ENCODE peak calls at places on chromosomes 6 and 20, in four cellular contexts. U is breast epithelium, D is heart right ventricle, M is OCI-LY7. A is an unnamed sample.

GRCh38 chr6:154508573-154509375 is 1.7 kb downstream of the CNKSR3 start:
- DNase-seq in U (no peak), D (no peak), M (no peak), A (no peak)

GRCh38 chr6:127415096-127415495 is 44.1 kb downstream of the KIAA0408 start:
- DNase-seq in U (no peak), D (no peak), M (no peak), A (no peak)

GRCh38 chr6:33860706-33861474 is 57.1 kb upstream of the MLN start:
- DNase-seq in M (peak; percentile 29), D (no peak), U (no peak), A (no peak)

GRCh38 chr6:28060381-28060780 is 20.0 kb upstream of the ZNF165 start:
- DNase-seq in U (no peak), M (no peak), D (no peak), A (no peak)

GRCh38 chr20:37734228-37734980 is 40.6 kb downstream of the CTNNBL1 start:
- DNase-seq in U (no peak), D (no peak), M (no peak), A (no peak)

GRCh38 chr6:105678516-105678915 is 275.6 kb upstream of the PREP start:
- DNase-seq in D (no peak), M (no peak), U (no peak), A (no peak)

GRCh38 chr6:166554316-166554715 is 32.2 kb downstream of the RAMACL start:
- DNase-seq in D (peak; percentile 39), U (no peak), M (no peak), A (no peak)

GRCh38 chr20:4026093-4026601 is 10.8 kb upstream of the RNF24 start:
- DNase-seq in U (no peak), M (no peak), D (no peak), A (no peak)

GRCh38 chr6:79188885-79189505 is 45.5 kb downstream of the HMGN3 start:
- DNase-seq in D (no peak), U (no peak), M (no peak), A (no peak)

GRCh38 chr6:158233214-158233795 is 65.2 kb downstream of the GTF2H5 start:
- DNase-seq in M (peak; percentile 32), D (no peak), U (no peak), A (no peak)

GRCh38 chr6:152821525-152821924 is 70.9 kb downstream of the VIP start:
- DNase-seq in M (no peak), U (no peak), D (no peak), A (no peak)

GRCh38 chr6:100464910-100465700 is at the start of gene SIM1:
- DNase-seq in D (peak; percentile 43), M (no peak), U (no peak), A (peak; percentile 51)

GRCh38 chr20:59055302-59055701 is 12.7 kb upstream of the PRELID3B start:
- DNase-seq in U (no peak), M (peak; percentile 33), D (no peak), A (no peak)

GRCh38 chr20:25360631-25361286 is 29.9 kb downstream of the ABHD12 start:
- DNase-seq in M (no peak), D (no peak), U (no peak), A (no peak)

GRCh38 chr6:6724319-6725119 is 136.0 kb downstream of the LY86 start:
- DNase-seq in D (peak; percentile 66), M (peak; percentile 33), U (no peak), A (peak; percentile 73)

GRCh38 chr6:138162104-138162946 is 586 bp downstream of the ARFGEF3 start:
- DNase-seq in D (peak; percentile 21), U (peak; percentile 57), M (no peak), A (peak; percentile 28)

GRCh38 chr20:3235661-3236324 is 3.2 kb downstream of the SLC4A11 start:
- DNase-seq in D (no peak), M (no peak), U (no peak), A (no peak)

GRCh38 chr6:35025241-35026188 is 115.6 kb downstream of the TCP11 start:
- DNase-seq in D (no peak), M (no peak), U (no peak), A (no peak)

GRCh38 chr6:7488494-7488893 is 53.0 kb upstream of the DSP start:
- DNase-seq in U (no peak), D (no peak), M (no peak), A (no peak)

GRCh38 chr20:36969478-36970186 is 18.1 kb upstream of the SAMHD1 start:
- DNase-seq in U (no peak), D (no peak), M (no peak), A (no peak)

GRCh38 chr20:46027245-46027853 is 1.7 kb upstream of the SLC12A5 start:
- DNase-seq in U (no peak), D (no peak), M (peak; percentile 49), A (no peak)

GRCh38 chr6:54291738-54292137 is 16.5 kb upstream of the TINAG start:
- DNase-seq in M (no peak), D (no peak), U (no peak), A (no peak)

GRCh38 chr20:17624551-17625245 is 54.8 kb downstream of the DSTN start:
- DNase-seq in M (no peak), D (no peak), U (peak; percentile 28), A (peak; percentile 48)

DNA sequence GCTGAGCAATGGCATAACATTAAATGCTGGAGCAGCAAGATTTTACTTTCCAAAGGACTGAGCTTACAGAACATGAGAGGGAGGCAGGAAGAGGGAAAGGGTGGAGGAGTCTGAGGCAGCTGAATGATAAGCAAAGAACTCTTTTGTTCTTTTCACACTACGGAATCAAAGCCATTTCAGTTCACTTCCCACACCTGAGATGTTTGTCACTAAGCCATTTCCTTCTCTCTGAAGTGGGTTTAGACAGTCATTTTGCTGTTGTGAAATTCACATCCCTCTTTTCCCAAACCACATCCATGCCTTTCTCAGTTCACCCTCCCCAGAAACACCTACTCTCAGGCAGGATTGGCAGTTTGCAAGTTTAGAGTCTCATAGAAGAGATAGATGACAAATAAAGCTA is 267.9 kb downstream of the ADGRG6 start:
- DNase-seq in D (no peak), U (no peak), M (no peak), A (no peak)
- H3K27ac ChIP-seq in D (no peak overlapping the region), U (peak overlapping the region; percentile 68), M (no peak overlapping the region), A (no peak overlapping the region)

DNA sequence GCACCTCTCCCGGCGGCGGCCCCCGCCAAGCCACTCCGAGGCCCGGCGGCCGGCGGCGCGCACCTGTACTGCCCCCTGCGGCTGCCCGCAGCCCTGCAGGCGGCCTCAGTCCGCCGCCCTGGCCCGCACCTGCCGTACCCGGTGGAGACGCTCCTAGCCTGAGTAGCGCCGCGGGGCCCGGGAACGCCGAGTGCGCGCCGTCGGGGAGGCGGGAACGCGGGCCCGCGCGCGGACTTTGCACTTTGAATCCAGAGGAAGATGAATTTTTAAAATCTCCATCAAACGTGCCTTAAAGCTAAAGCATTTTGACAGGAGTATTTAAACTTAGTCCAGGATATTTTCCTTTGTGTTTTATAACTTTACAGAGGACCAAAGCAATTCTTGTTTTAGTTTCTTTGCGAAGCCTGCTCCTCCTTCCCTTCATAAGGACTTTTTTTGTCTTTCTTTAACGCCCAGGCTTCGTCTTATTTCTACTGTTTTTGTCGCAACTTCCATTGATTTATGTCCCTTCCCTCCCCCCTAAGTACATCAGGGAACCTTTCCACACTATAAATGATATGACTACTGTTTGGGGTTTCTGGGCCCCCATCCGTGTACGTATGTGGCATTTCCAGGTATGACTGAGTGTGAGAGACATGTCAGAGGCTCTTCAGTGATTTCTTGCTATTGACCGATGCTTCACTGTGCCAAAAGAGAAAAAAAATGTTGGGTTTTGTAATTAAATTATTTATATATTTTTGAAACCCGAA is 2.0 kb downstream of the FOXQ1 start:
- DNase-seq in M (no peak), D (no peak), U (no peak), A (peak; percentile 58)
- TF ChIP-seq CTCF in M (no peak), D (peak; percentile 30), U (peak; percentile 28), A (peak; percentile 70)

GRCh38 chr6:11268978-11269377 is 36.5 kb upstream of the NEDD9 start:
- DNase-seq in U (no peak), M (no peak), D (no peak), A (no peak)
- H3K27ac ChIP-seq in U (no peak overlapping the region), M (no peak overlapping the region), D (no peak overlapping the region), A (no peak overlapping the region)

DNA sequence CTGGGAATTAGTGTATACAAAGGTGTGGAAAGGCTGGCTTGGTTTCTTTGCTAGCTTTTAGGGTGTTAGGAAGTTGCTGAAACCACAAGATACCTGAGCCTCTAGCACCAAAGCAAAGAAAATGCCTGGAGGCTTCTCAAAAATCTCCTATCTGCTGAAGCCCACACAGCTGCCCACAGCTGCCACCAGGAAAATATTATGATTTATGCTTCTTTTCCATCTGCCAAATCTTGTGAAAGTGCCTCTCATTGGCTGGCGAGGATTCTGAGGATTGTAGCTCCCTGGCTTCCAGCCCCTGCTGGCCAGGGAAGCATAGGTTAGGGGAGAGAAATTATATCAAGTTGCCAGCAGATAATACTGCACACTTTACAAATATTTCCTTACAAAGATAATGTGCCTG is 98.5 kb downstream of the MRPL14 start:
- DNase-seq in M (no peak), D (no peak), U (no peak), A (no peak)
- TF ChIP-seq CTCF in M (no peak), D (no peak), U (no peak), A (no peak)

GRCh38 chr6:36847152-36847551 is 7.9 kb upstream of the CPNE5 start:
- DNase-seq in D (no peak), U (no peak), M (no peak), A (no peak)

GRCh38 chr6:36850001-36850400 is 10.8 kb upstream of the CPNE5 start:
- DNase-seq in D (no peak), U (no peak), M (no peak), A (no peak)

GRCh38 chr6:36851149-36851614 is 11.9 kb upstream of the CPNE5 start:
- DNase-seq in U (no peak), D (no peak), M (peak; percentile 71), A (no peak)

GRCh38 chr6:36847991-36848390 is 8.7 kb upstream of the CPNE5 start:
- DNase-seq in D (no peak), M (no peak), U (no peak), A (no peak)

GRCh38 chr6:36848658-36849441 is 9.6 kb upstream of the CPNE5 start:
- DNase-seq in M (no peak), D (peak; percentile 67), U (no peak), A (no peak)
- H3K27ac ChIP-seq in M (no peak overlapping the region), D (peak overlapping the region; percentile 77), U (peak overlapping the region; percentile 68), A (no peak overlapping the region)

DNA sequence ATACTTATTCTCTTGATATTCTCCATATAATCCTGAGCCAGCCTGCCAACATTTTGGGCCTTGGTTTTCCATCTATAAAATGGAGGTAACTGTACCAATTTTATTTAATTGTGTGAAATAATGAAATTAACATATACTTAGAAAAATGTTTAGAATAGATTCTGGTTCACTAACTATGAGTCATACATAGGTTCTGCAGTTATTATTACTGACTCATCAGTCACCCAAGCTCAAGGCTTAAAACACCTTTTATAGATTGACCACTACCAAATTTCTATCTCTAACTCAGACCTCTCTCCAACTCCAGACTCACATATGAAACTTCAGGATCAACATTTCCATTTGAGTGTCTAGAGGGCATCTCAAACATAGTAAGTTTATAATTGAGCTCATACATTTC is 1277.2 kb upstream of the GJE1 start:
- DNase-seq in M (no peak), D (no peak), U (no peak), A (no peak)
- TF ChIP-seq CTCF in M (no peak), D (no peak), U (no peak), A (no peak)